ENCODE peak calls at places on chromosome 4, in ten cellular contexts. Q is kidney; O is fibroblast of lung; K is gastrocnemius medialis; T is B cell; W is bronchial epithelial cell; L is activated CD8-positive, alpha-beta T cell treated with anti-CD3 and anti-CD28 coated beads for 36 hours; X is IMR-90; M is H9; A is mammary epithelial cell. P is an unnamed sample.

GRCh38 chr4:15451181-15451865 is 18.4 kb upstream of the CC2D2A start:
- DNase-seq in Q (no peak), O (peak; percentile 55), K (no peak), T (no peak), W (no peak), L (no peak), X (peak; percentile 51), M (no peak), A (no peak), P (no peak)

GRCh38 chr4:127521463-127521862 is 111.3 kb upstream of the INTU start:
- DNase-seq in Q (no peak), O (no peak), K (no peak), T (no peak), W (no peak), L (no peak), X (no peak), M (no peak), A (no peak), P (no peak)

GRCh38 chr4:7905461-7905915 is 34.2 kb downstream of the AFAP1 start:
- DNase-seq in Q (no peak), O (peak; percentile 74), K (no peak), T (no peak), W (no peak), L (no peak), X (no peak), M (no peak), A (no peak), P (no peak)

GRCh38 chr4:169410839-169411770 is 140.3 kb upstream of the SH3RF1 start:
- DNase-seq in Q (no peak), O (peak; percentile 75), K (peak; percentile 11), T (no peak), W (peak; percentile 25), L (peak; percentile 84), X (peak; percentile 85), M (peak; percentile 47), A (peak; percentile 74), P (peak; percentile 38)

GRCh38 chr4:6372649-6373525 is 99.5 kb downstream of the PPP2R2C start:
- DNase-seq in Q (peak; percentile 29), O (peak; percentile 20), K (no peak), T (no peak), W (peak; percentile 60), L (peak; percentile 52), X (peak; percentile 28), M (peak; percentile 77), A (peak; percentile 30), P (peak; percentile 77)

GRCh38 chr4:103934178-103934789 is 214.5 kb upstream of the TACR3 start:
- DNase-seq in Q (no peak), O (peak; percentile 17), K (no peak), T (peak; percentile 9), W (peak; percentile 45), L (peak; percentile 10), X (peak; percentile 28), M (no peak), A (peak; percentile 25), P (peak; percentile 47)

GRCh38 chr4:140626982-140627381 is 58.2 kb upstream of the UCP1 start:
- DNase-seq in Q (no peak), O (no peak), K (no peak), T (no peak), W (no peak), L (no peak), X (no peak), M (no peak), A (no peak), P (no peak)

GRCh38 chr4:168773388-168774195 is 236.5 kb downstream of the CBR4 start:
- DNase-seq in Q (no peak), O (no peak), K (no peak), T (no peak), W (no peak), L (no peak), X (no peak), M (no peak), A (no peak), P (no peak)

GRCh38 chr4:7635971-7636508 is 201.3 kb upstream of the PSAPL1 start:
- DNase-seq in Q (no peak), O (no peak), K (no peak), T (no peak), W (no peak), L (no peak), X (no peak), M (no peak), A (no peak), P (no peak)

GRCh38 chr4:126756050-126756809 is 876.5 kb upstream of the INTU start:
- DNase-seq in Q (no peak), O (no peak), K (no peak), T (no peak), W (no peak), L (no peak), X (no peak), M (no peak), A (no peak), P (no peak)

GRCh38 chr4:120466429-120466828 is 399.8 kb upstream of the MAD2L1 start:
- DNase-seq in Q (no peak), O (no peak), K (no peak), T (no peak), W (no peak), L (no peak), X (no peak), M (peak; percentile 65), A (no peak), P (no peak)

GRCh38 chr4:8586671-8587468 is 5.7 kb upstream of the CPZ start:
- DNase-seq in Q (peak; percentile 66), O (no peak), K (no peak), T (no peak), W (peak; percentile 11), L (no peak), X (no peak), M (no peak), A (no peak), P (no peak)

GRCh38 chr4:7876096-7876993 is 63.3 kb downstream of the AFAP1 start:
- DNase-seq in Q (no peak), O (peak; percentile 80), K (no peak), T (no peak), W (no peak), L (peak; percentile 64), X (peak; percentile 73), M (peak; percentile 72), A (peak; percentile 66), P (peak; percentile 21)

GRCh38 chr4:158895797-158896442 is 127.1 kb downstream of the FNIP2 start:
- DNase-seq in Q (no peak), O (peak; percentile 25), K (no peak), T (no peak), W (peak; percentile 53), L (no peak), X (peak; percentile 46), M (peak; percentile 54), A (peak; percentile 5), P (no peak)

GRCh38 chr4:142406917-142407501 is 439.1 kb downstream of the INPP4B start:
- DNase-seq in Q (no peak), O (peak; percentile 50), K (no peak), T (no peak), W (no peak), L (peak; percentile 61), X (no peak), M (no peak), A (no peak), P (no peak)

GRCh38 chr4:76251448-76252270 is at the start of gene FAM47E:
- DNase-seq in Q (peak; percentile 94), O (peak; percentile 36), K (peak; percentile 73), T (peak; percentile 53), W (peak; percentile 22), L (peak; percentile 57), X (peak; percentile 6), M (peak; percentile 96), A (peak; percentile 56), P (peak; percentile 46)
- TF ChIP-seq CTCF in Q (no peak), O (peak; percentile 37), K (peak; percentile 38), T (peak; percentile 30), W (peak; percentile 61), L (peak; percentile 49), X (peak; percentile 12), M (peak; percentile 58), A (no peak), P (peak; percentile 25)

GRCh38 chr4:44927361-44928061 is 201.2 kb upstream of the GNPDA2 start:
- DNase-seq in Q (no peak), O (peak; percentile 2), K (no peak), T (no peak), W (peak; percentile 28), L (no peak), X (peak; percentile 14), M (no peak), A (peak; percentile 39), P (peak; percentile 1)
- TF ChIP-seq CTCF in Q (peak; percentile 47), O (peak; percentile 34), K (peak; percentile 54), T (peak; percentile 15), W (peak; percentile 35), L (peak; percentile 57), X (peak; percentile 50), M (peak; percentile 80), A (peak; percentile 69), P (peak; percentile 45)

GRCh38 chr4:177595413-177595812 is 153.2 kb upstream of the AGA start:
- DNase-seq in Q (no peak), O (no peak), K (no peak), T (no peak), W (no peak), L (no peak), X (no peak), M (no peak), A (no peak), P (no peak)

GRCh38 chr4:177596991-177597390 is 154.8 kb upstream of the AGA start:
- DNase-seq in Q (no peak), O (no peak), K (no peak), T (no peak), W (no peak), L (no peak), X (no peak), M (no peak), A (no peak), P (no peak)

GRCh38 chr4:177596035-177596434 is 153.8 kb upstream of the AGA start:
- DNase-seq in Q (no peak), O (peak; percentile 85), K (peak; percentile 4), T (no peak), W (peak; percentile 85), L (peak; percentile 76), X (peak; percentile 85), M (peak; percentile 84), A (peak; percentile 83), P (no peak)
- TF ChIP-seq CTCF in Q (no peak), O (no peak), K (no peak), T (no peak), W (no peak), L (no peak), X (no peak), M (no peak), A (no peak), P (no peak)

GRCh38 chr4:95105112-95105511 is 347.4 kb downstream of the BMPR1B start:
- DNase-seq in Q (no peak), O (no peak), K (no peak), T (no peak), W (no peak), L (no peak), X (no peak), M (no peak), A (no peak), P (no peak)

GRCh38 chr4:95107004-95107403 is 349.2 kb downstream of the BMPR1B start:
- DNase-seq in Q (no peak), O (peak; percentile 13), K (no peak), T (no peak), W (no peak), L (no peak), X (peak; percentile 3), M (no peak), A (no peak), P (no peak)

GRCh38 chr4:95105983-95106382 is 348.2 kb downstream of the BMPR1B start:
- DNase-seq in Q (no peak), O (no peak), K (no peak), T (no peak), W (no peak), L (no peak), X (no peak), M (no peak), A (no peak), P (no peak)

GRCh38 chr4:95107635-95108034 is 349.9 kb downstream of the BMPR1B start:
- DNase-seq in Q (no peak), O (peak; percentile 69), K (no peak), T (no peak), W (peak; percentile 86), L (no peak), X (peak; percentile 64), M (no peak), A (peak; percentile 39), P (no peak)

GRCh38 chr4:95106408-95106928 is 348.7 kb downstream of the BMPR1B start:
- DNase-seq in Q (no peak), O (peak; percentile 78), K (no peak), T (no peak), W (peak; percentile 49), L (no peak), X (peak; percentile 47), M (no peak), A (no peak), P (no peak)
- TF ChIP-seq CTCF in Q (no peak), O (no peak), K (no peak), T (no peak), W (no peak), L (no peak), X (no peak), M (no peak), A (no peak), P (no peak)